ENCODE peak calls at places on chromosomes 11 and 22, in eight cellular contexts. Z, D, U, L, P, G, M and B are unnamed samples.

GRCh38 chr22:38205261-38206128 is 3.7 kb downstream of the MAFF start:
- DNase-seq in P (no peak), G (peak; percentile 79), D (no peak), Z (no peak), U (no peak), L (no peak), M (no peak), B (no peak)

GRCh38 chr11:61370349-61371005 is 8.3 kb downstream of the TMEM138 start:
- DNase-seq in Z (no peak), P (no peak), M (no peak), G (no peak), L (no peak), U (no peak), D (no peak), B (no peak)

GRCh38 chr11:12195773-12196172 is 85.4 kb downstream of the MICAL2 start:
- DNase-seq in U (no peak), G (no peak), M (no peak), D (no peak), Z (no peak), L (no peak), P (peak; percentile 14), B (no peak)

GRCh38 chr11:132142102-132142501 is 771.7 kb downstream of the NTM start:
- DNase-seq in D (no peak), P (no peak), L (no peak), M (no peak), G (no peak), Z (no peak), U (no peak), B (no peak)

GRCh38 chr11:12577746-12578644 is 96.2 kb upstream of the TEAD1 start:
- DNase-seq in P (no peak), M (no peak), Z (no peak), D (no peak), G (no peak), L (no peak), U (no peak), B (no peak)

GRCh38 chr11:27464155-27464759 is 8.3 kb downstream of the LGR4 start:
- DNase-seq in Z (no peak), P (no peak), M (no peak), U (no peak), G (no peak), D (no peak), L (no peak), B (no peak)

GRCh38 chr22:46336119-46337078 is 885 bp downstream of the TRMU start:
- DNase-seq in M (no peak), G (no peak), D (no peak), L (no peak), P (no peak), Z (no peak), U (no peak), B (no peak)

GRCh38 chr22:30821863-30822215 is 127.2 kb downstream of the OSBP2 start:
- DNase-seq in L (no peak), M (no peak), U (no peak), P (no peak), G (no peak), Z (no peak), D (no peak), B (no peak)

GRCh38 chr11:76830639-76831312 is 29.9 kb upstream of the ACER3 start:
- DNase-seq in P (no peak), G (no peak), M (no peak), U (no peak), L (no peak), D (no peak), Z (no peak), B (no peak)

GRCh38 chr11:61853698-61854169 is 25.6 kb downstream of the FADS2 start:
- DNase-seq in U (no peak), G (no peak), D (peak; percentile 45), L (no peak), P (no peak), Z (no peak), M (no peak), B (no peak)

GRCh38 chr22:50010676-50011446 is 1.7 kb downstream of the IL17REL start:
- DNase-seq in Z (no peak), U (peak; percentile 58), P (peak; percentile 66), G (no peak), D (no peak), M (peak; percentile 50), L (no peak), B (no peak)

GRCh38 chr11:112113539-112114457 is 27.1 kb downstream of the SDHD start:
- DNase-seq in P (no peak), G (no peak), Z (peak; percentile 63), U (no peak), M (no peak), L (no peak), D (no peak), B (peak; percentile 88)

GRCh38 chr11:34174411-34175041 is 69.1 kb downstream of the NAT10 start:
- DNase-seq in L (peak; percentile 63), U (peak; percentile 72), G (peak; percentile 82), P (peak; percentile 67), D (peak; percentile 60), Z (peak; percentile 89), M (peak; percentile 85), B (peak; percentile 69)

GRCh38 chr22:31139866-31140716 is at the start of gene PLA2G3:
- DNase-seq in Z (no peak), M (no peak), D (no peak), G (no peak), U (no peak), L (no peak), P (no peak), B (no peak)

GRCh38 chr11:47152953-47153950 is 23.4 kb downstream of the ARFGAP2 start:
- DNase-seq in M (peak; percentile 60), D (peak; percentile 81), P (peak; percentile 30), U (peak; percentile 25), G (peak; percentile 77), L (no peak), Z (peak; percentile 82), B (peak; percentile 75)

GRCh38 chr11:68525930-68526329 is 65.4 kb downstream of the PPP6R3 start:
- DNase-seq in U (no peak), D (no peak), L (no peak), Z (no peak), M (no peak), G (no peak), P (no peak), B (no peak)

GRCh38 chr11:73308963-73309960 is 1.2 kb downstream of the ARHGEF17 start:
- DNase-seq in U (no peak), D (no peak), P (no peak), L (no peak), Z (no peak), M (no peak), G (peak; percentile 92), B (peak; percentile 11)

GRCh38 chr11:46489668-46490560 is 98.3 kb upstream of the CHRM4 start:
- DNase-seq in G (no peak), L (no peak), M (no peak), U (peak; percentile 3), D (no peak), P (no peak), Z (peak; percentile 58), B (peak; percentile 63)

GRCh38 chr11:119615003-119615878 is 113.8 kb downstream of the NECTIN1 start:
- DNase-seq in M (no peak), P (no peak), Z (no peak), G (no peak), D (peak; percentile 35), L (no peak), U (no peak), B (no peak)

GRCh38 chr22:21447694-21448402 is 19.3 kb upstream of the TMEM191C start:
- DNase-seq in U (no peak), L (no peak), P (no peak), Z (peak; percentile 69), M (peak; percentile 20), D (no peak), G (peak; percentile 2), B (no peak)

GRCh38 chr22:18060646-18061620 is 16.9 kb upstream of the PEX26 start:
- DNase-seq in P (no peak), M (no peak), D (no peak), G (no peak), Z (no peak), U (no peak), L (no peak), B (no peak)

GRCh38 chr11:86152006-86152862 is 83.3 kb upstream of the PICALM start:
- DNase-seq in Z (no peak), M (no peak), D (peak; percentile 85), L (no peak), U (no peak), P (no peak), G (no peak), B (no peak)

GRCh38 chr11:5809122-5809519 is 397 bp downstream of the OR52N2 start:
- DNase-seq in Z (no peak), M (no peak), L (no peak), G (no peak), U (no peak), P (no peak), D (no peak), B (no peak)

GRCh38 chr11:8099291-8099899 is 18.4 kb downstream of the TUB start:
- DNase-seq in P (peak; percentile 55), U (peak; percentile 56), M (peak; percentile 72), L (peak; percentile 66), D (peak; percentile 22), G (peak; percentile 68), Z (peak; percentile 60), B (peak; percentile 34)

GRCh38 chr22:29780781-29781676 is 13.9 kb downstream of the UQCR10 start:
- DNase-seq in M (no peak), U (no peak), D (no peak), L (no peak), P (no peak), G (no peak), Z (no peak), B (no peak)

GRCh38 chr11:73538381-73538872 is 59.5 kb downstream of the FAM168A start:
- DNase-seq in G (no peak), D (no peak), P (no peak), M (no peak), Z (no peak), U (no peak), L (no peak), B (no peak)

GRCh38 chr11:64138413-64138812 is 27.5 kb downstream of the MACROD1 start:
- DNase-seq in D (no peak), Z (no peak), U (no peak), P (no peak), M (no peak), L (no peak), G (no peak), B (no peak)

GRCh38 chr11:70471254-70471653 is 72.9 kb downstream of the CTTN start:
- DNase-seq in P (no peak), D (no peak), U (no peak), G (no peak), M (no peak), Z (peak; percentile 41), L (no peak), B (no peak)

GRCh38 chr11:26765323-26765722 is 43.5 kb upstream of the SLC5A12 start:
- DNase-seq in G (no peak), L (no peak), Z (no peak), D (no peak), P (no peak), M (no peak), U (no peak), B (no peak)

GRCh38 chr22:37454857-37455686 is 27.8 kb upstream of the ELFN2 start:
- DNase-seq in L (no peak), D (no peak), P (no peak), G (no peak), Z (no peak), M (no peak), U (no peak), B (no peak)

GRCh38 chr22:47340851-47341436 is 578.5 kb downstream of the TBC1D22A start:
- DNase-seq in Z (no peak), U (no peak), P (no peak), D (no peak), M (no peak), G (no peak), L (no peak), B (no peak)

GRCh38 chr11:79081441-79082124 is 359.2 kb downstream of the TENM4 start:
- DNase-seq in M (no peak), D (peak; percentile 44), Z (no peak), U (no peak), P (no peak), L (no peak), G (no peak), B (no peak)

GRCh38 chr11:121389651-121390050 is 62.5 kb upstream of the SORL1 start:
- DNase-seq in L (no peak), M (no peak), P (no peak), U (no peak), Z (no peak), G (peak; percentile 68), D (peak; percentile 23), B (no peak)

GRCh38 chr11:66467034-66467659 is 442 bp downstream of the PELI3 start:
- DNase-seq in M (no peak), P (no peak), G (no peak), L (no peak), Z (peak; percentile 62), U (no peak), D (no peak), B (no peak)